ENCODE peak calls at places on chromosome 1, in four cellular contexts. K, B, D and H are unnamed samples.

GRCh38 chr1:234242091-234242490 is 131.2 kb upstream of the COA6 start:
- DNase-seq in B (no peak), K (no peak), D (no peak), H (no peak)

GRCh38 chr1:67214420-67215174 is 48.3 kb downstream of the IL23R start:
- DNase-seq in D (peak; percentile 34), B (no peak), K (no peak), H (no peak)

GRCh38 chr1:184418955-184419733 is 32.3 kb downstream of the C1orf21 start:
- DNase-seq in B (no peak), D (no peak), K (no peak), H (no peak)

GRCh38 chr1:4023678-4024077 is 123.6 kb upstream of the C1orf174 start:
- DNase-seq in B (no peak), K (no peak), D (no peak), H (no peak)

GRCh38 chr1:208595236-208595635 is 351.1 kb upstream of the PLXNA2 start:
- DNase-seq in K (no peak), D (no peak), B (no peak), H (no peak)

GRCh38 chr1:22418352-22418751 is 33.3 kb upstream of the ZBTB40 start:
- DNase-seq in B (no peak), D (no peak), K (no peak), H (no peak)

GRCh38 chr1:118116909-118117308 is 68.1 kb downstream of the SPAG17 start:
- DNase-seq in D (no peak), K (no peak), B (no peak), H (no peak)

GRCh38 chr1:83632906-83633305 is 366.0 kb downstream of the TTLL7 start:
- DNase-seq in K (no peak), D (no peak), B (no peak), H (no peak)

GRCh38 chr1:61692155-61692783 is 32.7 kb downstream of the TM2D1 start:
- DNase-seq in B (no peak), D (peak; percentile 22), K (no peak), H (no peak)

GRCh38 chr1:30706528-30706927 is 16.9 kb downstream of the MATN1 start:
- DNase-seq in B (no peak), D (peak; percentile 51), K (peak; percentile 64), H (no peak)

GRCh38 chr1:168005544-168005943 is 68.7 kb upstream of the MPC2 start:
- DNase-seq in D (no peak), B (no peak), K (no peak), H (no peak)

GRCh38 chr1:207810173-207810572 is 58.3 kb downstream of the CD46 start:
- DNase-seq in K (no peak), B (no peak), D (peak; percentile 55), H (no peak)

GRCh38 chr1:938088-938683 is 14.5 kb downstream of the SAMD11 start:
- DNase-seq in B (no peak), K (no peak), D (no peak), H (no peak)

GRCh38 chr1:940121-941026 is 16.7 kb downstream of the SAMD11 start:
- DNase-seq in B (no peak), D (peak; percentile 72), K (peak; percentile 53), H (no peak)

GRCh38 chr1:938711-939504 is 15.2 kb downstream of the SAMD11 start:
- DNase-seq in K (no peak), D (no peak), B (no peak), H (no peak)

GRCh38 chr1:941027-941587 is 17.4 kb downstream of the SAMD11 start:
- DNase-seq in K (no peak), B (no peak), D (no peak), H (no peak)

GRCh38 chr1:939511-940107 is 15.9 kb downstream of the SAMD11 start:
- DNase-seq in K (no peak), D (no peak), B (no peak), H (no peak)
- H3K4me3 ChIP-seq in K (no peak overlapping the region), D (no peak overlapping the region), B (peak overlapping the region; percentile 71), H (peak overlapping the region; percentile 23)

GRCh38 chr1:154869351-154870116 is 547 bp downstream of the KCNN3 start:
- DNase-seq in K (no peak), B (no peak), D (peak; percentile 50), H (no peak)

GRCh38 chr1:154870117-154870571 is at the start of gene KCNN3:
- DNase-seq in D (peak; percentile 92), K (peak; percentile 92), B (peak; percentile 96), H (peak; percentile 38)

GRCh38 chr1:154873321-154873950 is 3.4 kb upstream of the KCNN3 start:
- DNase-seq in B (no peak), D (no peak), K (no peak), H (no peak)

GRCh38 chr1:154871374-154871773 is 1.3 kb upstream of the KCNN3 start:
- DNase-seq in D (no peak), B (no peak), K (no peak), H (no peak)

DNA sequence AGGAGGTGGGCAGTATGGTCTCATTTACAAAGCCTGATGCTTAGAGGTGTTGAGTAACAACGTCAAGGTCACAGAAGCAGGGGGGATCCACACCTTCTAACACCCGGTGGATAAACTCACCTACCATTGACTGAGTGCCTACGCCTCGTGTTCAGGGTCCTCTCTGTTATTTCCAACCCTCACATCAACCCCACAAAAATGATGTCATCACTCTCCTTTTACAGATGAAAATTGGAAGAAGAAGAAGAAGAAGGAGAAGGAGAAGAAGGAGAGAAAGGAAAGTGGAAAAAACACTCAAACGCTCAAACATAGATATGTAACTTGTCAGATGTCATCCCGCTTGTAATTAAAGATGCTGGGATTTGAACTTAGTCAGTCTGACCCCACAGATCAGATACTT is 653 bp upstream of the KCNN3 start:
- DNase-seq in D (no peak), B (no peak), K (no peak), H (no peak)
- H3K4me3 ChIP-seq in D (no peak overlapping the region), B (peak overlapping the region; percentile 32), K (no peak overlapping the region), H (no peak overlapping the region)

GRCh38 chr1:6917067-6917466 is 131.8 kb downstream of the CAMTA1 start:
- DNase-seq in B (no peak), D (no peak), K (no peak), H (no peak)

GRCh38 chr1:6918286-6918907 is 133.1 kb downstream of the CAMTA1 start:
- DNase-seq in B (no peak), D (peak; percentile 26), K (no peak), H (no peak)

GRCh38 chr1:6915999-6916565 is 130.8 kb downstream of the CAMTA1 start:
- DNase-seq in D (no peak), B (no peak), K (no peak), H (no peak)

GRCh38 chr1:6922096-6922931 is 137.1 kb downstream of the CAMTA1 start:
- DNase-seq in B (no peak), D (peak; percentile 73), K (no peak), H (peak; percentile 19)

DNA sequence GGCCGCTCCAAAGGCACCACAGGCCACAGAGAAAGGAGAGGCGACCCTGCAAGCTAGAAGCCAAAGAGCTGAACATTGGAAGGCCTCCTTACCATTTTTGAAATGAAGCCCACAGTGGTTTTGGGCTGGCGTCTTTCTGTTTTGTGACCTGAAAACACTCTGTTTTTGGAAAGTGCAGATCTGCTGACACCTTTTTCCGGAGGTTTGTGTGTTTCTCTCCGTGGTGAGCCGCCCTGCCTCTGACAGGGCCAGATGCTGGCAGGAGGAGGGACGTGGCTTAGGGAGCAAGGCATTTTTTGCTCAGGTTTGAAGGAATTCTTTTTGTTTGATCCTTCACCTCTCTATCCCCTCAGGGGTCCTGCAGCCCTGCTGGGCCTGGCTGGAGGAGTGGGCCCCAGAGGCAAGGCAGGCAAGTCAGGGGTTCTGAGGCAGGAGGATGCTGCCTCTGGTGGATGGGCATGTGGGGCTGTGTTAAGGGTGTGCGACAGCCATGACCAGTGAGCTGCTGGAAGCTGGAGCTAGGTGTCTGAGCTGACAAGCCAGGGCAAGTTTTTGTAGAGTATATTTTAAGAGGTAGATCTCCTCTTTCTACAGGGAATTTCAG is 133.8 kb downstream of the CAMTA1 start:
- DNase-seq in B (no peak), K (no peak), D (no peak), H (no peak)
- H3K4me3 ChIP-seq in B (no peak overlapping the region), K (no peak overlapping the region), D (no peak overlapping the region), H (no peak overlapping the region)

GRCh38 chr1:35454175-35454574 is 103.0 kb downstream of the KIAA0319L start:
- DNase-seq in K (no peak), B (no peak), D (no peak), H (no peak)
- H3K4me3 ChIP-seq in K (no peak overlapping the region), B (no peak overlapping the region), D (no peak overlapping the region), H (no peak overlapping the region)

DNA sequence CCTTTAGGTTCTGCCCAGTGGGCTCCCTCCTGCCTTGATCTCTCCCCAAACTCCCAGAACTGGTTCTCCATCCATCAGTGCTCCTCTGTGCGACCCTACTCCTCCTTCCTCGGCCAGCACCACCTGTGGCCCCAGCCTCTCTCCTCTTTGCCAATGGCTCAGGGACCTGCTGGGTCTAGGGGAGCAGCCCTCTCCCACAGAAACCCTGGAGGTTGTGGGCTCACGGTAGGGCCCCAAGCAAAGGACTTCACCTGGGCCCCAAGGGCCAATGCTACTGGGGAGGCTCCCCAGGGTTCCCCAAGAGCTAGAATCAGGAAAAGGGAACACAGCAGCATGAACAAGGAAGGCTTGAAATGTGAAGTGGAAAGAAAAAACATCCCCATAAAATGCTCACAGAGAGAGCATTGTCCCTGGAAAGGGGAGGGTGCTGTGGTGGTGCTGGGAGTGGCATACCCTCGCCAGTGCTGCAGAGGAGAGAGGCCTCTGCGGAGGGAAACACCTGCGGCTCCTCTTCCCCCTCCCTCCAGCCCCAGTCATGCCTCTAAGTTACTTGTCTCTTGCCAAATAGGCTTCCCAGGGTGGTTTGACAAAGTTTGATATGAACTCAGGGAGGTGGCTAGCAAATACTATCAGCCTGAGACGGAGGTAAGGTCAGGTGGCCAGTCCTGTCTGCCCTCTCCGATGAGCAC is 2.5 kb downstream of the TMEM63A start:
- DNase-seq in K (no peak), B (no peak), D (no peak), H (no peak)
- H3K4me3 ChIP-seq in K (no peak overlapping the region), B (no peak overlapping the region), D (no peak overlapping the region), H (peak overlapping the region; percentile 97)

DNA sequence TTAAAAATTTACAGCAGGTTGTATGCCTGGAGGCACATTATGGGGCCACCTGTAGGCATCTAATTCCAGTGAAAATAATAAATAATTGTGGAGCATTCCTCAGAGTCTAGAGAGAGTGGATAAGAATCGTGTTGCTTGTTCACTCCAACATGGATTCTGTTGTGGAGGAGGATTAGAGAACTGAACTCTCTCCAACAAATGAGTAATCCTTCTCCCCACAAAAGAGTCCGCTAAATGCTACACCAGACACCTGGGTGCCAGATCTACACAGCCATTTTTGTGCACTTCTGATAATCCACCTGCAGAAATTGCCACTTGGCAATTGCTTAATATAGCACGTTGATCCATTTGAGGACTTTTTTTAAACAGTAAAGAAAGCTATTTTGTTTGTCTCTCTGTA is 113.7 kb upstream of the DPYD start:
- DNase-seq in B (no peak), K (no peak), D (peak; percentile 49), H (no peak)
- H3K4me3 ChIP-seq in B (peak overlapping the region; percentile 18), K (no peak overlapping the region), D (no peak overlapping the region), H (no peak overlapping the region)

DNA sequence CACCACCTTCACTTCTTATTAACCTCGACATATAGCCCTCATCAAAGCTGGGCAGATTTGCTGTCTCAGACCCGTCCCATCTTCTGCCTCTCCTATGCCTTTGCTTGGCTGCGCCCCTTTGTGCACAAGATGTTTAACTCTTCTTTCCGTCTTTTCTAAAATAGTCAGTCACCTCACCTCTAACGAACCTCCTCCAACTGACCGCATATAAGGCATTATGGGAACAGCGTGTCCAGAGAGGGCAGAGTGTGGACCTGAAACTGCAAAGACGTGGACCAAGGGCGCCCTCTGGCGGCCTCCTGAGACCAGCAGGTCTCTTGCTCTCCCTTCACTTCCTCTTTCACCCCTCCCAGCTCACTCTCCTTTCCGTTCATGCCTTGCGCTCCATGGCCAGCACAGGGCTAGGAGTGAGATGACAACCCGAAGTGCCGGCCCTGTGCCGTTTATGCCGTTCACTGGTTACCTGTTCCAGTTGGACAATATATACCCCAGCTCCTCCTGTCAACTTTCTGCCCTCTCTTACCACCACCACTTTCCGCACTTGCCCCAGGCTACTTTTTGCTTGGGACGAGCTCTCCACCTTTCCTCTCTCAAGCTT is 2.5 kb upstream of the METTL25B start:
- DNase-seq in B (peak; percentile 89), D (peak; percentile 94), K (peak; percentile 88), H (no peak)
- H3K4me3 ChIP-seq in B (peak overlapping the region; percentile 89), D (peak overlapping the region; percentile 99), K (no peak overlapping the region), H (peak overlapping the region; percentile 100)